ENCODE peak calls at places on chromosomes 1 and 21, in ten cellular contexts. K is body of pancreas, L is H1, M is ovary, U is endothelial cell of umbilical vein, A is tibial nerve, Q is transverse colon, S is HCT116, D is esophagus muscularis mucosa, G is A549. H is an unnamed sample.

GRCh38 chr1:186483561-186483960 is 22.6 kb upstream of the PDC start:
- DNase-seq in G (no peak), K (no peak), D (no peak), S (no peak), M (no peak), A (no peak), U (peak; percentile 31), L (no peak), Q (no peak), H (no peak)

GRCh38 chr1:169491845-169492281 is 6.1 kb upstream of the SLC19A2 start:
- DNase-seq in L (no peak), A (no peak), K (no peak), S (no peak), D (no peak), M (no peak), U (no peak), G (no peak), Q (no peak), H (no peak)

GRCh38 chr21:22791376-22791775 is 1793.2 kb downstream of the NCAM2 start:
- DNase-seq in U (peak; percentile 41), D (no peak), Q (no peak), L (no peak), S (no peak), M (no peak), G (no peak), A (no peak), K (no peak), H (no peak)

GRCh38 chr1:24951337-24951736 is 21.3 kb upstream of the RUNX3 start:
- DNase-seq in D (no peak), Q (no peak), A (no peak), M (no peak), U (no peak), S (no peak), L (no peak), K (no peak), G (no peak), H (no peak)

GRCh38 chr1:155263067-155263466 is 907 bp upstream of the SCAMP3 start:
- DNase-seq in K (no peak), S (no peak), Q (no peak), M (no peak), U (no peak), L (no peak), A (no peak), D (no peak), G (no peak), H (no peak)

GRCh38 chr1:212030936-212031528 is 4.3 kb downstream of the INTS7 start:
- DNase-seq in K (no peak), Q (no peak), M (no peak), L (no peak), A (peak; percentile 28), D (no peak), G (peak; percentile 67), S (peak; percentile 51), U (peak; percentile 79), H (no peak)

GRCh38 chr1:49364676-49365075 is 588.0 kb upstream of the BEND5 start:
- DNase-seq in S (no peak), A (no peak), L (no peak), D (no peak), U (no peak), M (no peak), K (no peak), G (no peak), Q (no peak), H (no peak)

GRCh38 chr1:152888126-152888525 is 10.0 kb downstream of the SMCP start:
- DNase-seq in D (no peak), U (no peak), Q (no peak), M (no peak), S (no peak), K (no peak), L (no peak), G (no peak), A (no peak), H (no peak)

GRCh38 chr1:68225781-68226180 is 6.5 kb downstream of the WLS start:
- DNase-seq in S (no peak), G (no peak), L (no peak), Q (no peak), M (no peak), U (no peak), D (no peak), K (no peak), A (no peak), H (no peak)

GRCh38 chr1:151820940-151821339 is 10.7 kb downstream of the RORC start:
- DNase-seq in U (no peak), A (no peak), L (no peak), K (peak; percentile 68), D (no peak), M (no peak), S (no peak), Q (no peak), G (no peak), H (no peak)

GRCh38 chr1:5551274-5551966 is 440.8 kb downstream of the NPHP4 start:
- DNase-seq in D (peak; percentile 60), Q (peak; percentile 43), L (no peak), S (peak; percentile 23), M (no peak), K (no peak), G (peak; percentile 1), U (no peak), A (no peak), H (no peak)

GRCh38 chr1:68433386-68433785 is 16.4 kb downstream of the RPE65 start:
- DNase-seq in D (no peak), S (no peak), G (no peak), U (no peak), M (no peak), A (no peak), K (no peak), Q (no peak), L (no peak), H (no peak)

GRCh38 chr1:200905411-200906052 is 10.8 kb downstream of the INAVA start:
- DNase-seq in Q (no peak), A (no peak), U (no peak), S (no peak), G (peak; percentile 78), D (no peak), K (no peak), M (no peak), L (no peak), H (no peak)

GRCh38 chr1:1023700-1024099 is 3.8 kb downstream of the AGRN start:
- DNase-seq in G (no peak), M (no peak), U (no peak), Q (no peak), D (no peak), A (no peak), S (no peak), L (no peak), K (no peak), H (no peak)

GRCh38 chr1:155307247-155307740 is 1.4 kb upstream of the FDPS start:
- DNase-seq in A (no peak), S (no peak), U (peak; percentile 50), Q (no peak), M (no peak), D (no peak), G (peak; percentile 73), L (no peak), K (no peak), H (no peak)

GRCh38 chr1:30034627-30035521 is 688.5 kb downstream of the MATN1 start:
- DNase-seq in L (no peak), D (peak; percentile 83), U (no peak), Q (no peak), G (no peak), S (no peak), M (no peak), K (no peak), A (no peak), H (no peak)

DNA sequence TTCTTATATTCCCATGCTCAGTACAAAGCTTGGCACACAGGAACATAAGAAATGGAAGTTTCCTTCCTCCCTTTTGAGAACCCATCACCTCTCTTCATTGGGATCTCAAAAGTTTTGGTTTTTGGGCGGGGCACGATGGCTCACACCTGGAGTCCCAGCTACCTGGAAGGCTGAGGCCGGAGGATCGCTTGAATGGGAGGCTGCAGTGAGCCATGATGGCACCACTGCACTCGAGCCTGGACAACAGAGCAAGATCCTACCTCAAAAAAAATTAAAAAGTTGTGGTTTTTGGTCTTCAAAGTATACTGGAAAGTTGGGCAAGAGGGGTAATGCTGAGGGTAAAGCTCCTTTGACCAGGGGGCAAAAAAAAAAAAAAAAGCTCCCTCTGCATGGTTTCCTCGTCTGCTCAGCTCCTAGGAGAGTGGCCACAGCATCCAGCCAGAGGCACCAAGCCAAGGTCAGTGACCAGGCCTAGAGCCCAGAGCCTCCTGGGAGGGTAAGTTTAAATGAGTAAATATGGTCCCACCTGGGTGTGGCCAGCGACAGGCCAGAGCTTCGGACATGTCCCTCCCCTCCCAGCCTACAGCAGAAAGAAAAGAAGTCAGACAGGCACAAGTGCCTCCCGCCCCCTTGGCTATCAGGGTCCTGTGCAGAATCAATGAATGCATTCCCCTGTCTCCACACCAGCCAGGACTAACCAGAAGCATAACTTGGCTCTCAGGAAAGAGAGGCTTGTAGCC is 5.0 kb downstream of the MEF2D start:
- DNase-seq in M (peak; percentile 69), L (no peak), U (no peak), S (no peak), K (no peak), A (no peak), G (no peak), Q (peak; percentile 33), D (no peak), H (peak; percentile 85)
- H3K27ac ChIP-seq in M (peak overlapping the region; percentile 7), L (no peak overlapping the region), U (no peak overlapping the region), S (no peak overlapping the region), K (peak overlapping the region; percentile 99), A (no peak overlapping the region), G (peak overlapping the region; percentile 100), Q (peak overlapping the region; percentile 100), D (peak overlapping the region; percentile 99), H (peak overlapping the region; percentile 96)

DNA sequence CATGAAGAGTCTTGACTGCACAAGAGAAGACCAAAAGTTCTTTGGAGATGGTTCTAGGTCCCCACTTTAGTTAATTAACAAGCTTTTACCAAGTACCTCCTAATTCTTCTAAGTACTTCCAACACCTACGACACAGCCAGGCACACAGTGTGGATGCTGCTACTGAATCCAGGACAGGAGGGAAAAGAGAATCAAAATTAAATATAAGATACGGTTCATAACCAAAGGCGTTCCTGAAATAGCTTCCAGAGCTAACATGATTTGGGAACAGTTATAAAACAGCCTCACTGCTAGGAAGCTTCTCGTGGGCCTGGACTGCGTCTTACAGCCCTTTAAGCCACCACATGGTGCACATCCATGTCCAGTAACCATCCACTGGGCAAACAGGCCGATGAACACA is 75.0 kb downstream of the CD34 start:
- DNase-seq in U (no peak), S (no peak), A (no peak), D (no peak), Q (no peak), L (no peak), M (peak; percentile 10), K (no peak), G (no peak), H (no peak)
- TF ChIP-seq POLR2A in U (no peak), S (no peak), A (no peak), D (no peak), Q (no peak), L (no peak), M (no peak), K (no peak), G (no peak), H (no peak)

GRCh38 chr1:19070197-19070651 is 113.7 kb upstream of the IFFO2 start:
- DNase-seq in M (no peak), K (no peak), D (no peak), A (no peak), G (no peak), S (no peak), L (no peak), U (no peak), Q (no peak), H (peak; percentile 11)
- H3K27ac ChIP-seq in M (no peak overlapping the region), K (no peak overlapping the region), D (no peak overlapping the region), A (no peak overlapping the region), G (peak overlapping the region; percentile 89), S (no peak overlapping the region), L (no peak overlapping the region), U (no peak overlapping the region), Q (no peak overlapping the region), H (no peak overlapping the region)

GRCh38 chr1:46303038-46303871 is at the start of the genes LRRC41 and UQCRH:
- DNase-seq in M (peak; percentile 96), A (peak; percentile 92), U (peak; percentile 96), D (peak; percentile 99), K (peak; percentile 95), Q (peak; percentile 95), G (peak; percentile 98), S (peak; percentile 97), L (peak; percentile 93), H (peak; percentile 95)
- TF ChIP-seq POLR2A in M (peak; percentile 67), A (peak; percentile 76), U (peak; percentile 75), D (peak; percentile 63), K (peak; percentile 97), Q (peak; percentile 96), G (peak; percentile 83), S (peak; percentile 78), L (peak; percentile 62), H (peak; percentile 67)